ENCODE peak calls at places on chromosomes 12 and 14, in six cellular contexts. J, B, F, P, Z and E are unnamed samples.

GRCh38 chr14:34966413-34966812 is 16.4 kb upstream of the SRP54 start:
- DNase-seq in J (no peak), F (no peak), B (no peak), Z (no peak), P (no peak), E (no peak)

GRCh38 chr14:95102678-95103039 is 54.7 kb downstream of the DICER1 start:
- DNase-seq in P (no peak), F (no peak), B (no peak), Z (no peak), J (no peak), E (no peak)

GRCh38 chr12:80551897-80552296 is 107.9 kb downstream of the PTPRQ start:
- DNase-seq in Z (peak), B (no peak), J (peak), F (peak), P (peak), E (no peak)

GRCh38 chr12:23253191-23253590 is 628.2 kb downstream of the ETNK1 start:
- DNase-seq in J (no peak), B (no peak), F (no peak), Z (no peak), P (no peak), E (no peak)

GRCh38 chr12:84875241-84875640 is 37.4 kb downstream of the SLC6A15 start:
- DNase-seq in P (no peak), F (no peak), Z (no peak), J (no peak), B (no peak), E (no peak)

GRCh38 chr12:50066402-50066801 is 9.0 kb downstream of the ASIC1 start:
- DNase-seq in B (no peak), P (peak), J (peak), Z (no peak), F (peak), E (no peak)

GRCh38 chr12:56160160-56160763 is 2.1 kb downstream of the MYL6 start:
- DNase-seq in B (no peak), F (peak), P (no peak), J (peak), Z (no peak), E (no peak)

GRCh38 chr12:132061641-132062430 is 82.3 kb downstream of the DDX51 start:
- DNase-seq in Z (no peak), J (no peak), P (no peak), B (no peak), F (no peak), E (no peak)

GRCh38 chr12:121033625-121034349 is 5.3 kb downstream of the OASL start:
- DNase-seq in B (no peak), F (no peak), J (peak), Z (peak), P (peak), E (no peak)

GRCh38 chr12:115354476-115354890 is 670.5 kb upstream of the TBX3 start:
- DNase-seq in Z (no peak), J (peak), F (peak), B (no peak), P (no peak), E (no peak)
- H3K9ac ChIP-seq in Z (peak), J (peak), F (peak), B (no peak), P (peak), E (no peak)

GRCh38 chr12:108693781-108694180 is 37.5 kb downstream of the CORO1C start:
- DNase-seq in B (no peak), J (no peak), P (no peak), F (no peak), Z (no peak), E (no peak)
- H3K9ac ChIP-seq in B (no peak), J (no peak), P (peak), F (peak), Z (no peak), E (no peak)

GRCh38 chr12:108634225-108634795 is 616 bp upstream of the SELPLG start:
- DNase-seq in P (no peak), Z (no peak), J (no peak), B (no peak), F (no peak), E (no peak)

GRCh38 chr12:108630481-108631207 is 3.0 kb downstream of the SELPLG start:
- DNase-seq in P (peak), B (no peak), F (peak), Z (no peak), J (peak), E (peak)

GRCh38 chr12:108635201-108635996 is 1.7 kb upstream of the SELPLG start:
- DNase-seq in F (peak), B (no peak), P (no peak), J (no peak), Z (no peak), E (no peak)

GRCh38 chr12:108633534-108634224 is at the start of gene SELPLG:
- DNase-seq in F (no peak), Z (no peak), B (no peak), P (no peak), J (no peak), E (no peak)

GRCh38 chr12:108633081-108633533 is 587 bp downstream of the SELPLG start:
- DNase-seq in Z (no peak), P (no peak), J (no peak), B (no peak), F (no peak), E (no peak)
- H3K9ac ChIP-seq in Z (no peak), P (no peak), J (no peak), B (no peak), F (no peak), E (peak)

GRCh38 chr14:74525361-74525851 is 31.8 kb downstream of the ISCA2 start:
- DNase-seq in Z (no peak), F (no peak), B (no peak), J (no peak), P (peak), E (no peak)
- H3K9ac ChIP-seq in Z (no peak), F (no peak), B (no peak), J (no peak), P (no peak), E (no peak)